ENCODE peak calls at places on chromosomes 11 and 22, in four cellular contexts. U, R, C and I are unnamed samples.

GRCh38 chr22:50732681-50733080 is 5.3 kb upstream of the ACR start:
- DNase-seq in U (no peak), R (no peak), C (no peak), I (no peak)

GRCh38 chr22:49997221-49997599 is 15.4 kb downstream of the IL17REL start:
- DNase-seq in U (no peak), R (no peak), C (no peak), I (no peak)

GRCh38 chr11:27506200-27507182 is at the start of gene LIN7C:
- DNase-seq in U (peak; percentile 61), R (peak; percentile 80), C (peak; percentile 95), I (peak; percentile 91)

GRCh38 chr11:131422491-131422890 is 52.1 kb downstream of the NTM start:
- DNase-seq in U (no peak), R (no peak), C (no peak), I (no peak)

GRCh38 chr22:39427751-39428596 is 28.4 kb downstream of the TAB1 start:
- DNase-seq in U (no peak), R (no peak), C (no peak), I (no peak)

GRCh38 chr11:16945671-16946469 is 68.3 kb downstream of the PLEKHA7 start:
- DNase-seq in U (peak; percentile 41), R (peak; percentile 61), C (peak; percentile 52), I (peak; percentile 34)

GRCh38 chr11:127873478-127873877 is 713.9 kb downstream of the ETS1 start:
- DNase-seq in U (no peak), R (no peak), C (no peak), I (no peak)

GRCh38 chr22:17847360-17848078 is 73.2 kb upstream of the BID start:
- DNase-seq in U (no peak), R (no peak), C (peak; percentile 88), I (no peak)

GRCh38 chr11:47688986-47689385 is 26.2 kb downstream of the AGBL2 start:
- DNase-seq in U (no peak), R (no peak), C (no peak), I (no peak)

GRCh38 chr11:72075756-72076155 is 4.6 kb downstream of the NUMA1 start:
- DNase-seq in U (no peak), R (no peak), C (no peak), I (no peak)

GRCh38 chr11:72079776-72080325 is 491 bp downstream of the NUMA1 start:
- DNase-seq in U (no peak), R (no peak), C (no peak), I (no peak)

GRCh38 chr11:72081184-72081644 is 564 bp downstream of the LRRC51 start:
- DNase-seq in U (no peak), R (no peak), C (no peak), I (no peak)

GRCh38 chr11:72080326-72081183 is at the start of the genes LRRC51 and NUMA1:
- DNase-seq in U (peak; percentile 77), R (peak; percentile 99), C (peak; percentile 94), I (peak; percentile 100)

GRCh38 chr11:72078477-72078876 is 1.9 kb downstream of the NUMA1 start:
- DNase-seq in U (no peak), R (no peak), C (no peak), I (no peak)
- TF ChIP-seq SPI1 in U (no peak), R (no peak), C (no peak), I (no peak)

GRCh38 chr11:26490546-26490945 is 81.5 kb downstream of the MUC15 start:
- DNase-seq in U (no peak), R (no peak), C (no peak), I (no peak)
- TF ChIP-seq POLR2AphosphoS5 in U (no peak), R (no peak), C (no peak), I (no peak)

DNA sequence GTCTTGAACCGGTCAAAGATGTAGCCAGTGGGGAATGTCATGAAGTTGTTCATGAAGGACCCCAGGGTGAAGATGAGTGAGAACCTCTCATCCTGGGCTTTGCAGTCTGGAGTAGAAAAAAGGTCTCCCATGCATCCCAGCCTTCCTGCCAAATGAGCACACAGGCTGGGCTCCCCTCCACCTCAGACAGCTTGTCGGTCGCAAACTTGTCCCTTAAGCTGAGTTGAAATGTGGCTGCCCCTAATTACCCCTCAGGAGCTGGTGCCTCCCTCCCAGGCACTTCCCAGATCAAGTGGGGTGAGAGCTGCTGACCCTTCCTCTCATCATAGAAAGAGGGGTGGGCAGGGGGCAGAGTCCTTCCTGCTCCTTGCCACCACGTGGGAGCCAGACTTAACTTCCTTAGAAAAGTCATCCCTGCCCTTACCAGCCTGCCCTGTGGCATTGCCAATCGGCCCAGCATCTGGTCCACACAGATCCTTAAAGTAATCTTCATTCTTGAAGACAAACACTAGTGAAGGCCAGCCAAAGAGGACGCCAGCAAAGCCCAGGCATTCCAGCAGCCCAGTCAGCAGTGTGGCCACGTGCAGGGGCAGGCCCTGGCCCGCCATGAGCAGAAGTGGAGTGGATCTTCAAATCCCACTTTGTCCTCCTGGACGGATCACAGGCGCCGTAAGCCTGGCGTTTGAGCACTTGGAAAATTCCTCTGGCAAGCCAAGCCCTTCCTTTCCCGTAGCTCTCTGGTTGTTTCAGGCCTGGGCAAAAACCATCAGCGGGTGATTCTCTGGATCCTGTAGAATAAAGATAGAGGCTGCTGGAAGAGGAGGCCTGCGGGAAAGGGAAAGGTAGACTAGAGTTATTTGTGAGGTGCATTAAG is 1.1 kb downstream of the SLC43A3 start:
- DNase-seq in U (no peak), R (no peak), C (no peak), I (peak; percentile 63)
- TF ChIP-seq SPI1 in U (no peak), R (no peak), C (no peak), I (no peak)

DNA sequence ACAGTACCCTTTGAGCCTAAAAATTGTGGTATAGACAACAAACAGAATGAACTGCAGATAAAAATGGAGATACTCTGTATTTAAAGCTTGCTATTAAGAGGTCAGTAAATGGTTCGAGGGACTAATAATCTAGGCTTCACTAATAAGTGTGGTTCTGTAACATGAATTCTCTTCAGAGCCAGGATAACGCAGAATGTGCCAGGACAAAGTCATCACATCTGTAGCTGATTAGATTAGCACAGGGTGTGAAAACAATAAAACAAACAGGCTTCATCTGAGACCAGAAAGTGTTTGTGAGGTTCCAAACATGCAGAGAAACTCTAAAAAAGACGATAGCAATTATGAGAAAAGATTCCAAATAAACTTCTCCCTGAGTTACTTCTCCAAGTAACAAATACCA is 89.1 kb upstream of the LUZP2 start:
- DNase-seq in U (no peak), R (no peak), C (no peak), I (no peak)
- TF ChIP-seq POLR2AphosphoS5 in U (no peak), R (no peak), C (no peak), I (no peak)

DNA sequence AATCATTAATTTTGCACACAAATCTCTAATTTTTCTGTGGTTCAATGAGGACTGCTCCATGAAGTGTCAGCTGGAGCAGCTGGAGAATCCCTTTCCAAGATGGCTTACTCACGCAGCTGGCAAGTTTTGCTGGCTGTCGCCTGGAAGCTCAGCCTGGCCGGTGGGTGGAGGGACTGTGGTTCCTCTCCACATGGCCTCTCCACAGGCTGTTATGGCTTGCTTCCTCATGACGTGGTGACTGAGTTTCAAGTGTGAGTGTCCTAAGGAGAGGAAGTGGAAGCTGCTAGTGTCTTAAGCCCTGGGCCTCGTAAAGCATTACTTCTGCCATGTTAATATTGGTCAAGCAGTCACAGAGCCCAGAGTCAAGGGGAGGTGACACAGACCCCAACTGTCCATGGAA is 14.0 kb upstream of the NRIP3 start:
- DNase-seq in U (no peak), R (no peak), C (no peak), I (peak; percentile 83)
- TF ChIP-seq SPI1 in U (peak; percentile 62), R (peak; percentile 59), C (peak; percentile 64), I (peak; percentile 91)

GRCh38 chr11:120137611-120138521 is at the start of gene TRIM29:
- DNase-seq in U (peak; percentile 8), R (no peak), C (no peak), I (no peak)
- TF ChIP-seq POLR2AphosphoS5 in U (no peak), R (no peak), C (no peak), I (no peak)

GRCh38 chr11:121634889-121635288 is 182.1 kb upstream of the SORL1-AS1 start:
- DNase-seq in U (no peak), R (no peak), C (no peak), I (peak; percentile 8)
- TF ChIP-seq SPI1 in U (no peak), R (no peak), C (no peak), I (no peak)

GRCh38 chr22:27843441-27843840 is 41.9 kb upstream of the MN1 start:
- DNase-seq in U (no peak), R (no peak), C (no peak), I (no peak)
- TF ChIP-seq POLR2AphosphoS5 in U (no peak), R (no peak), C (no peak), I (no peak)

DNA sequence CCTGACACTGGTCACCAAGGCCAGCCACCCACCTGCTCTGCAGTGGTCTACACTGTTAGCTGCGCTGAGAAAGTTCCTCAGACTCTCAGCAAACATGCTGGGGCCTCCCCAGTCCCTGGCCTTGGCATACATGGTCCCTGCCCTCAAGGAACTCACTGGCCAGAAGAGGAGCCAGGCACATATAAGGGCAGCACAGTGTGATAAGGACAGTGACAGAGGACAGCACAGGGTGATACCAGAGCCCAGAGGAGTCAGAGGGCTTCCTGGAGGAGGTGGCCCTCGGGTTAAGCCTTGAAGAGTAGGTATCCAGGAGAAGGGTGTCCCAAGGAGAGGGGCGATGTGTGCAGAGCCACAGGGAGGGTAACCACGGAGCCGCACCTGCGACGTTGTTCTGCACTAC is 624 bp downstream of the ART1 start:
- DNase-seq in U (no peak), R (no peak), C (no peak), I (no peak)
- TF ChIP-seq SPI1 in U (no peak), R (no peak), C (no peak), I (no peak)

DNA sequence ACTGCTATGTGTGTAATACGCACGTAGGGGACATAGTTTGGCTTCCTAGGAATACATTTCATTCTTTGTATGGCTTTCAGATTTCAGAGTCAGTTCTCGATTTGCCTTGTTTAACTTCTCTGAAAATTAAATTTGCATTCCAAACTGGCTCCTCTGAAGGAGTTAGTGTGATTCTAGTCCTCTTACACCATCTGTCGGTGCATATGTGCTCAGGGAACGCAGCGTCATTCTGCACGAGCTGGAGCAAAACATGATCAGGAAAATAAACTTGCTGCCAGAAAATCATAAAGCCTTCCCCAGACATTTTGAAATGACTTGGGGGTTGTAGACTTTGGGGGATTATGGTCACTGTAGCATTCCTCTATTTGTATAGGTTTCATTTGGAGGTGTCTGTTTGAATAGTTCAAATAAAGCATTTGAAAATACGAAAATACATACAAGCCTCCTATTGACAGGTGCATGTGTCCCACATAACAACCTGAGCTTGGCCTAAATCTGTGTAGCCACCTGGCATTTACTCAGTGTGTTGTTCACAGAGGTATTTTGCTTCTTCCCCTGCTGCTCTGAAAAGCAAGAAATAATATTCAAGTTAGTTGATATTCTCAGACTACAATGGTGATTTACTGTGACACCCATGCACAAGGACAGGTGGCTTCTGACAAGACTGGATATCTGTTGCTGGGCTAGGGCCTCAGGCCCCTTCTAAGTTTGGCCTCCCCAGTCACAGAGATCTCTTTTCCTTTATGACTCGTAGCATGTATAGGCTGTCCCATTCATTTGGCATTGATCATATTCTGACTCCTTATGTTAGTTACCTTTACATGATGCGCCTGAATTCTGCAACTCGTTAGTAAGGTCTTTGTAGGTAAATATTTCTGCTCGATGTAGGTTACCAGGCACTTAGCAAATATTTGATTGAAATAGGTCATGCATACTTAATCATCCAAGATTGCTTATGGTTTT is 81.6 kb upstream of the SORL1-AS1 start:
- DNase-seq in U (no peak), R (no peak), C (no peak), I (no peak)
- TF ChIP-seq POLR2AphosphoS5 in U (no peak), R (no peak), C (no peak), I (no peak)